ENCODE peak calls at places on chromosomes 1 and 21, in four cellular contexts. F is GM12878, U is K562, K is H1. Y is an unnamed sample.

GRCh38 chr1:201021333-201022177 is 2.0 kb downstream of the KIF21B start:
- DNase-seq in F (no peak), U (no peak), K (no peak), Y (no peak)

GRCh38 chr1:7352974-7353373 is 418.1 kb upstream of the VAMP3 start:
- DNase-seq in F (no peak), U (no peak), K (no peak), Y (no peak)

GRCh38 chr21:28587748-28588147 is 404.9 kb downstream of the LTN1 start:
- DNase-seq in F (no peak), U (no peak), K (no peak), Y (no peak)

GRCh38 chr1:84853743-84854721 is 39.0 kb downstream of the LPAR3 start:
- DNase-seq in F (peak), U (no peak), K (no peak), Y (no peak)

GRCh38 chr1:234320549-234320948 is 52.7 kb upstream of the COA6 start:
- DNase-seq in F (no peak), U (no peak), K (no peak), Y (peak)

GRCh38 chr1:17355898-17356297 is 16.1 kb upstream of the PADI6 start:
- DNase-seq in F (no peak), U (no peak), K (no peak), Y (no peak)

GRCh38 chr1:219416598-219417238 is 196.2 kb downstream of the ZC3H11B start:
- DNase-seq in F (peak), U (peak), K (peak), Y (peak)

GRCh38 chr1:213374369-213374768 is 323.3 kb downstream of the RPS6KC1 start:
- DNase-seq in F (no peak), U (peak), K (peak), Y (peak)

GRCh38 chr1:213530607-213531320 is 457.0 kb upstream of the PROX1 start:
- DNase-seq in F (no peak), U (no peak), K (no peak), Y (no peak)

GRCh38 chr1:11692899-11693590 is 1.5 kb downstream of the DRAXIN start:
- DNase-seq in F (no peak), U (peak), K (no peak), Y (no peak)

GRCh38 chr1:8070381-8070811 is 44.3 kb upstream of the ERRFI1 start:
- DNase-seq in F (no peak), U (no peak), K (no peak), Y (peak)

GRCh38 chr1:198443374-198444233 is 96.9 kb downstream of the ATP6V1G3 start:
- DNase-seq in F (no peak), U (no peak), K (no peak), Y (peak)

GRCh38 chr1:192476802-192477298 is 98.7 kb upstream of the RGS1 start:
- DNase-seq in F (peak), U (no peak), K (no peak), Y (no peak)

GRCh38 chr1:20192871-20193411 is 6.6 kb upstream of the PLA2G2C start:
- DNase-seq in F (no peak), U (no peak), K (no peak), Y (no peak)

GRCh38 chr1:20197329-20197791 is 11.0 kb upstream of the PLA2G2C start:
- DNase-seq in F (no peak), U (peak), K (no peak), Y (no peak)

GRCh38 chr1:20195464-20195780 is 9.1 kb upstream of the PLA2G2C start:
- DNase-seq in F (no peak), U (no peak), K (no peak), Y (no peak)

GRCh38 chr1:20194224-20194623 is 7.9 kb upstream of the PLA2G2C start:
- DNase-seq in F (no peak), U (no peak), K (no peak), Y (no peak)

GRCh38 chr1:20194770-20195463 is 8.6 kb upstream of the PLA2G2C start:
- DNase-seq in F (peak), U (peak), K (no peak), Y (peak)
- TF ChIP-seq HDAC6 in F (no peak), U (no peak), K (no peak), Y (no peak)

GRCh38 chr1:77504986-77505385 is 177.5 kb downstream of the ZZZ3 start:
- DNase-seq in F (no peak), U (no peak), K (no peak), Y (no peak)

GRCh38 chr1:77511440-77511840 is 171.0 kb downstream of the ZZZ3 start:
- DNase-seq in F (no peak), U (no peak), K (no peak), Y (no peak)

GRCh38 chr1:77509898-77510297 is 172.6 kb downstream of the ZZZ3 start:
- DNase-seq in F (no peak), U (no peak), K (no peak), Y (no peak)

GRCh38 chr1:77506771-77507170 is 175.7 kb downstream of the ZZZ3 start:
- DNase-seq in F (no peak), U (no peak), K (no peak), Y (no peak)

DNA sequence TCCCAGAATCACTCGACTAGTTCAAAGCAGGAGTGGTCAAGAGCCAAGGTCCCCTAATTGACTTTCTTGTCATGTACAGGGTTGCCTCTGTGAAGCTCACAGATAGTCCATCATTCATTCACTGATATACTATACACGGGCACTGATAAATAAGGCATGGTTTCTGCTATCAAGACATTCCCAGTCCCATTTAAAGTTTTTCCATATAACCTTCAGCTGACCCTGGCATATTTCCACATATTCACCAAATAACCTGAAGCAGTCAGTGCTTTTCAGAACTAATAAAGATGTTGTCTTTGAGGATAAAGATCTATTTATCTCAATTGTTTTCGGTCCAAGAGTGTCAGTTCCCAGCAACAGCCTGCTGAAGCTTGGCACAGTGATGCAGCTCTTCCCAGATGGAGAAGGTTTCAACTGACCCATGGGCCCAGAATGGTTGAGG is 173.4 kb downstream of the ZZZ3 start:
- DNase-seq in F (no peak), U (no peak), K (no peak), Y (no peak)
- TF ChIP-seq HDAC6 in F (no peak), U (no peak), K (no peak), Y (no peak)

DNA sequence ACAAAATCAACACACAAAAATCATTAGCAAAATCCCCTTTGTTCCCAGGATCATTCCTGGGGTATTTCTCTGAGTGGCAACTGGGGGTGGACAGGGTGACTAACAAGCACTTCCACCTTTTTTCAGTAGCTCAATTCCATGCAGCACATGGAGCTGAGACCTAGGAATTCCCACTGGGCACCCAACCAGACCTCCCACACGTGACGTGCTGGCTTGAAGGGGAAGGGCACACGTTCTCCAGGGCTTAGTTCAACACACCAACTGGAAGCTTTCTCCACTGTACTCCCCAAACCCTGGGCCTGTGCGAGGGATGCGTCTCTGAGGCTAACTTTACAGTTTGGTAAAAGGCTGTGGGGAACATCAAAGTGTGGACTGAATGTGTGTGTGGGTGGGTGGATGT is 9.7 kb downstream of the STUM start:
- DNase-seq in F (no peak), U (no peak), K (no peak), Y (no peak)
- TF ChIP-seq HDAC6 in F (no peak), U (no peak), K (no peak), Y (no peak)

GRCh38 chr1:228453022-228453560 is 34.1 kb upstream of the RNF187 start:
- DNase-seq in F (no peak), U (no peak), K (no peak), Y (no peak)

GRCh38 chr1:228453614-228454013 is 33.6 kb upstream of the RNF187 start:
- DNase-seq in F (no peak), U (no peak), K (no peak), Y (no peak)

GRCh38 chr1:228452194-228453021 is 34.8 kb upstream of the RNF187 start:
- DNase-seq in F (no peak), U (peak), K (no peak), Y (no peak)

GRCh38 chr1:228455715-228456114 is 31.5 kb upstream of the RNF187 start:
- DNase-seq in F (no peak), U (no peak), K (no peak), Y (no peak)

GRCh38 chr1:228454238-228454637 is 32.9 kb upstream of the RNF187 start:
- DNase-seq in F (no peak), U (no peak), K (no peak), Y (no peak)
- TF ChIP-seq HDAC6 in F (no peak), U (no peak), K (no peak), Y (no peak)

GRCh38 chr1:152539901-152540300 is 25.6 kb downstream of the CRCT1 start:
- DNase-seq in F (no peak), U (no peak), K (no peak), Y (no peak)

GRCh38 chr1:152546704-152547103 is 19.9 kb downstream of the LCE3E start:
- DNase-seq in F (no peak), U (no peak), K (no peak), Y (no peak)

GRCh38 chr1:152543808-152544207 is 22.8 kb downstream of the LCE3E start:
- DNase-seq in F (no peak), U (peak), K (no peak), Y (no peak)
- TF ChIP-seq HDAC6 in F (no peak), U (no peak), K (no peak), Y (no peak)

GRCh38 chr1:111542187-111542586 is 38.8 kb upstream of the ADORA3 start:
- DNase-seq in F (no peak), U (no peak), K (no peak), Y (no peak)
- TF ChIP-seq HDAC6 in F (no peak), U (no peak), K (no peak), Y (no peak)

DNA sequence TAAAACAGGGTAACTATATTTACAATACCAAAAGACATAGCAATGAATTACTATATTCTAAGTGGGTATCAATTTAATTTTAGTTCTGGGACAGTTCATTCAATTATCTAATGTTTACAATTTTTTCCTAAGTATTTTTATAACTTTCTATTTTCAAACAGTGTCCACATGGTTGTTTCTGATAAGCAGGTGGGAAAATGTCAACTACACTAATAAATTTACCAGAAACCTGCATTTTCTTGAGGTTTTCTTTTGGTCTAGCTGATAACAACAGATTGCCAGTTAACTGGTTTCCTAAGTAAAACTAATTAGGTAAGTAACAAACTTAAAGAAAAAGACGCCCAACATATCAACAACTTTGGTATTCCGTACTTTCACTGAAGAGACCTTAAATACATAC is 84.9 kb upstream of the GFI1 start:
- DNase-seq in F (no peak), U (no peak), K (no peak), Y (no peak)
- TF ChIP-seq HDAC6 in F (no peak), U (no peak), K (no peak), Y (no peak)

GRCh38 chr21:27450216-27450615 is 483.3 kb upstream of the ADAMTS5 start:
- DNase-seq in F (no peak), U (no peak), K (no peak), Y (no peak)
- TF ChIP-seq HDAC6 in F (no peak), U (no peak), K (no peak), Y (no peak)

GRCh38 chr1:81887421-81887820 is 86.7 kb downstream of the ADGRL2 start:
- DNase-seq in F (no peak), U (no peak), K (no peak), Y (no peak)
- TF ChIP-seq HDAC6 in F (no peak), U (no peak), K (no peak), Y (no peak)

Y was measured in HepG2.